ENCODE peak calls at places on chromosome 15, in eight cellular contexts. W is stimulated activated CD4-positive, alpha-beta T cell treated with anti-CD3 and anti-CD28 coated beads, Interleukin-1b, Interleukin-23, amount 100 ng/mL, for 4 hours; C is mesenchymal stem cell; E is effector CD4-positive, alpha-beta T cell; G is NCI-H1092 treated with DMSO at 0.1 percent for 48 hours; R is glomerular endothelial cell; Z is HTR-8/SVneo; X is activated CD4-positive, CD25-positive, alpha-beta regulatory T cell. Q is an unnamed sample.

GRCh38 chr15:82146558-82146957 is 100.7 kb upstream of the MEX3B start:
- DNase-seq in W (no peak), C (no peak), E (no peak), G (no peak), R (no peak), Z (no peak), X (no peak), Q (no peak)

GRCh38 chr15:52318729-52319500 is 23.3 kb upstream of the MYO5C start:
- DNase-seq in W (no peak), C (no peak), E (no peak), G (no peak), R (no peak), Z (no peak), X (no peak), Q (no peak)

GRCh38 chr15:93830221-93830765 is 401.1 kb upstream of the MCTP2 start:
- DNase-seq in W (no peak), C (no peak), E (no peak), G (peak), R (no peak), Z (no peak), X (no peak), Q (peak)

GRCh38 chr15:84079885-84080777 is 155.4 kb upstream of the GOLGA6L4 start:
- DNase-seq in W (peak), C (peak), E (peak), G (peak), R (no peak), Z (no peak), X (peak), Q (no peak)

GRCh38 chr15:51079226-51079625 is 15.5 kb downstream of the TNFAIP8L3 start:
- DNase-seq in W (no peak), C (no peak), E (no peak), G (no peak), R (no peak), Z (no peak), X (no peak), Q (peak)

GRCh38 chr15:76342382-76343201 is 6.0 kb downstream of the ISL2 start:
- DNase-seq in W (no peak), C (no peak), E (no peak), G (no peak), R (no peak), Z (no peak), X (no peak), Q (no peak)

GRCh38 chr15:36449662-36450145 is 129.7 kb upstream of the CDIN1 start:
- DNase-seq in W (no peak), C (no peak), E (no peak), G (no peak), R (no peak), Z (no peak), X (no peak), Q (no peak)

GRCh38 chr15:36594556-36595090 is 15.2 kb downstream of the CDIN1 start:
- DNase-seq in W (no peak), C (no peak), E (no peak), G (no peak), R (no peak), Z (no peak), X (no peak), Q (no peak)

GRCh38 chr15:40365624-40366023 is 7.6 kb downstream of the DISP2 start:
- DNase-seq in W (no peak), C (no peak), E (no peak), G (no peak), R (no peak), Z (no peak), X (no peak), Q (no peak)

GRCh38 chr15:74200871-74201419 is 1.6 kb downstream of the STRA6 start:
- DNase-seq in W (no peak), C (peak), E (no peak), G (no peak), R (no peak), Z (no peak), X (no peak), Q (no peak)

GRCh38 chr15:74752486-74753395 is 4.1 kb downstream of the CYP1A2 start:
- DNase-seq in W (no peak), C (no peak), E (no peak), G (no peak), R (no peak), Z (peak), X (no peak), Q (peak)

GRCh38 chr15:75029378-75030022 is 6.1 kb downstream of the PPCDC start:
- DNase-seq in W (peak), C (peak), E (peak), G (peak), R (peak), Z (peak), X (peak), Q (peak)

GRCh38 chr15:61702224-61703120 is 357.8 kb downstream of the VPS13C start:
- DNase-seq in W (no peak), C (no peak), E (no peak), G (peak), R (no peak), Z (no peak), X (no peak), Q (no peak)

GRCh38 chr15:49045691-49046112 is 544 bp downstream of the SECISBP2L start:
- DNase-seq in W (no peak), C (peak), E (no peak), G (peak), R (no peak), Z (no peak), X (no peak), Q (peak)

GRCh38 chr15:82021021-82021420 is 24.8 kb downstream of the MEX3B start:
- DNase-seq in W (no peak), C (peak), E (no peak), G (no peak), R (no peak), Z (peak), X (no peak), Q (no peak)

GRCh38 chr15:32855942-32856341 is 138.1 kb downstream of the GREM1 start:
- DNase-seq in W (no peak), C (peak), E (no peak), G (no peak), R (peak), Z (peak), X (no peak), Q (peak)

GRCh38 chr15:42511010-42511396 is 15.6 kb downstream of the SNAP23 start:
- DNase-seq in W (no peak), C (peak), E (no peak), G (no peak), R (no peak), Z (no peak), X (no peak), Q (peak)

GRCh38 chr15:101489236-101489632 is 273 bp downstream of the PCSK6 start:
- DNase-seq in W (no peak), C (no peak), E (no peak), G (no peak), R (no peak), Z (no peak), X (no peak), Q (peak)

GRCh38 chr15:45431502-45431901 is 53.2 kb upstream of the GATM start:
- DNase-seq in W (no peak), C (no peak), E (no peak), G (no peak), R (no peak), Z (no peak), X (no peak), Q (no peak)

GRCh38 chr15:85625431-85625830 is 169.3 kb downstream of the KLHL25 start:
- DNase-seq in W (no peak), C (no peak), E (peak), G (no peak), R (no peak), Z (no peak), X (no peak), Q (no peak)

GRCh38 chr15:68408971-68409370 is 23.0 kb downstream of the ITGA11 start:
- DNase-seq in W (no peak), C (no peak), E (no peak), G (no peak), R (no peak), Z (no peak), X (no peak), Q (no peak)

GRCh38 chr15:77821188-77821958 is 188.7 kb upstream of the LINGO1 start:
- DNase-seq in W (no peak), C (peak), E (no peak), G (peak), R (peak), Z (peak), X (no peak), Q (peak)

GRCh38 chr15:73361331-73361730 is 7.4 kb downstream of the HCN4 start:
- DNase-seq in W (no peak), C (no peak), E (no peak), G (no peak), R (no peak), Z (no peak), X (no peak), Q (no peak)

Q was measured in trophoblast cell.